ENCODE peak calls at places on chromosome 6, in nine cellular contexts. One of them, this sample, is unnamed.
A peak's percentile ranks its signal among the peaks of the same experiment; 100 is the strongest.

GRCh38 chr6:39906318-39906761 is 27.9 kb downstream of the MOCS1 start:
- DNase-seq in astrocyte: no peak
- DNase-seq in OCI-LY7: no peak
- DNase-seq in H1: no peak
- DNase-seq in neural progenitor cell: no peak
- DNase-seq in psoas muscle: no peak
- DNase-seq in mammary epithelial cell: no peak
- DNase-seq in uterus: no peak
- DNase-seq in Panc1: no peak
- DNase-seq in this sample: no peak

GRCh38 chr6:82361631-82362030 is 2.0 kb upstream of the TPBG start:
- DNase-seq in astrocyte: no peak
- DNase-seq in OCI-LY7: no peak
- DNase-seq in H1: no peak
- DNase-seq in neural progenitor cell: no peak
- DNase-seq in psoas muscle: no peak
- DNase-seq in mammary epithelial cell: no peak
- DNase-seq in uterus: no peak
- DNase-seq in Panc1: no peak
- DNase-seq in this sample: no peak

GRCh38 chr6:122714059-122714458 is 65.5 kb upstream of the FABP7 start:
- DNase-seq in astrocyte: no peak
- DNase-seq in OCI-LY7: no peak
- DNase-seq in H1: no peak
- DNase-seq in neural progenitor cell: no peak
- DNase-seq in psoas muscle: no peak
- DNase-seq in mammary epithelial cell: no peak
- DNase-seq in uterus: no peak
- DNase-seq in Panc1: no peak
- DNase-seq in this sample: no peak

GRCh38 chr6:52155791-52156576 is 30.2 kb upstream of the IL17A start:
- DNase-seq in astrocyte: peak; percentile 7
- DNase-seq in OCI-LY7: peak; percentile 53
- DNase-seq in H1: peak; percentile 47
- DNase-seq in neural progenitor cell: no peak
- DNase-seq in psoas muscle: no peak
- DNase-seq in mammary epithelial cell: peak; percentile 76
- DNase-seq in uterus: no peak
- DNase-seq in Panc1: no peak
- DNase-seq in this sample: no peak

GRCh38 chr6:144285798-144286502 is 815 bp downstream of the UTRN start:
- DNase-seq in astrocyte: peak; percentile 39
- DNase-seq in OCI-LY7: no peak
- DNase-seq in H1: no peak
- DNase-seq in neural progenitor cell: peak; percentile 71
- DNase-seq in psoas muscle: peak; percentile 87
- DNase-seq in mammary epithelial cell: peak; percentile 39
- DNase-seq in uterus: peak; percentile 68
- DNase-seq in Panc1: no peak
- DNase-seq in this sample: peak; percentile 66

GRCh38 chr6:98839788-98840361 is 5.5 kb downstream of the POU3F2 start:
- DNase-seq in astrocyte: peak; percentile 79
- DNase-seq in OCI-LY7: no peak
- DNase-seq in H1: no peak
- DNase-seq in neural progenitor cell: peak; percentile 69
- DNase-seq in psoas muscle: no peak
- DNase-seq in mammary epithelial cell: no peak
- DNase-seq in uterus: no peak
- DNase-seq in Panc1: no peak
- DNase-seq in this sample: no peak

GRCh38 chr6:2990932-2991506 is 8.7 kb upstream of the NQO2 start:
- DNase-seq in astrocyte: no peak
- DNase-seq in OCI-LY7: no peak
- DNase-seq in H1: no peak
- DNase-seq in neural progenitor cell: no peak
- DNase-seq in psoas muscle: no peak
- DNase-seq in mammary epithelial cell: peak; percentile 24
- DNase-seq in uterus: no peak
- DNase-seq in Panc1: no peak
- DNase-seq in this sample: no peak

GRCh38 chr6:30029587-30029986 is 31.5 kb upstream of the POLR1H start:
- DNase-seq in astrocyte: no peak
- DNase-seq in OCI-LY7: no peak
- DNase-seq in H1: no peak
- DNase-seq in neural progenitor cell: no peak
- DNase-seq in psoas muscle: no peak
- DNase-seq in mammary epithelial cell: no peak
- DNase-seq in uterus: no peak
- DNase-seq in Panc1: no peak
- DNase-seq in this sample: no peak

GRCh38 chr6:46815130-46815529 is 21.9 kb downstream of the MEP1A start:
- DNase-seq in astrocyte: no peak
- DNase-seq in OCI-LY7: no peak
- DNase-seq in H1: no peak
- DNase-seq in neural progenitor cell: no peak
- DNase-seq in psoas muscle: no peak
- DNase-seq in mammary epithelial cell: peak; percentile 91
- DNase-seq in uterus: no peak
- DNase-seq in Panc1: no peak
- DNase-seq in this sample: no peak

GRCh38 chr6:9224539-9224938 is 789.2 kb upstream of the SLC35B3 start:
- DNase-seq in astrocyte: peak; percentile 53
- DNase-seq in OCI-LY7: no peak
- DNase-seq in H1: no peak
- DNase-seq in neural progenitor cell: no peak
- DNase-seq in psoas muscle: no peak
- DNase-seq in mammary epithelial cell: peak; percentile 47
- DNase-seq in uterus: no peak
- DNase-seq in Panc1: no peak
- DNase-seq in this sample: no peak

GRCh38 chr6:10412165-10412947 is 2.5 kb downstream of the TFAP2A start:
- DNase-seq in astrocyte: peak; percentile 34
- DNase-seq in OCI-LY7: peak; percentile 61
- DNase-seq in H1: no peak
- DNase-seq in neural progenitor cell: peak; percentile 73
- DNase-seq in psoas muscle: no peak
- DNase-seq in mammary epithelial cell: peak; percentile 92
- DNase-seq in uterus: no peak
- DNase-seq in Panc1: no peak
- DNase-seq in this sample: no peak

GRCh38 chr6:53906842-53907241 is 112.0 kb downstream of the LRRC1 start:
- DNase-seq in astrocyte: no peak
- DNase-seq in OCI-LY7: no peak
- DNase-seq in H1: no peak
- DNase-seq in neural progenitor cell: no peak
- DNase-seq in psoas muscle: no peak
- DNase-seq in mammary epithelial cell: no peak
- DNase-seq in uterus: no peak
- DNase-seq in Panc1: no peak
- DNase-seq in this sample: no peak

GRCh38 chr6:21829126-21829525 is 235.6 kb downstream of the SOX4 start:
- DNase-seq in astrocyte: no peak
- DNase-seq in OCI-LY7: no peak
- DNase-seq in H1: no peak
- DNase-seq in neural progenitor cell: no peak
- DNase-seq in psoas muscle: no peak
- DNase-seq in mammary epithelial cell: no peak
- DNase-seq in uterus: no peak
- DNase-seq in Panc1: no peak
- DNase-seq in this sample: no peak

GRCh38 chr6:112259337-112259675 is 4.9 kb upstream of the LAMA4 start:
- DNase-seq in astrocyte: no peak
- DNase-seq in OCI-LY7: no peak
- DNase-seq in H1: no peak
- DNase-seq in neural progenitor cell: no peak
- DNase-seq in psoas muscle: no peak
- DNase-seq in mammary epithelial cell: no peak
- DNase-seq in uterus: no peak
- DNase-seq in Panc1: no peak
- DNase-seq in this sample: no peak
- TF ChIP-seq CTCF in astrocyte: no peak
- TF ChIP-seq CTCF in OCI-LY7: no peak
- TF ChIP-seq CTCF in H1: no peak
- TF ChIP-seq CTCF in neural progenitor cell: no peak
- TF ChIP-seq CTCF in psoas muscle: no peak
- TF ChIP-seq CTCF in mammary epithelial cell: no peak
- TF ChIP-seq CTCF in uterus: no peak
- TF ChIP-seq CTCF in Panc1: no peak
- TF ChIP-seq CTCF in this sample: no peak

DNA sequence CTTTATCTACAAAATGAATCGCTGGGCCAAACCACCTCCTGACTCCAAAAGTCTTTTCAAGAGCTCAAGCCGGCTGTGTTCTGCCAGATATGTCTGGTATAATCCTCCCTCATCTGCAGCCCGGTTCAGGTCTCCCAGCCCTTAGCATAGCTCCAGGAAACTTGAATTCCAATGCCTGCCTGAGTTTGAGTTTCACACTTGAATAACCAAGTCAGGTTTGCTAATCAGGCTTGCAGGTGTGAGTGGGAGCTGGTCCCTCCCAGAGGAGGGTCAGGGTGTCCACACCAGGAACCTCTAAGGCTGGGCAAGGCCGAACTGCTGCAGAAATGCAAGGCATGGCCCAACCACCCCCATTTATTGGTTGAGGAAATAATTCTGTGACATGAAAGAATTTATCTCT is 96.6 kb downstream of the TMEM242 start:
- DNase-seq in astrocyte: peak; percentile 18
- DNase-seq in OCI-LY7: no peak
- DNase-seq in H1: no peak
- DNase-seq in neural progenitor cell: no peak
- DNase-seq in psoas muscle: no peak
- DNase-seq in mammary epithelial cell: no peak
- DNase-seq in uterus: no peak
- DNase-seq in Panc1: no peak
- DNase-seq in this sample: no peak
- H3K4me1 ChIP-seq in astrocyte: peaks cover 4% of the 10 kb centered on the region
- H3K4me1 ChIP-seq in OCI-LY7: peaks cover 38% of the 10 kb centered on the region
- H3K4me1 ChIP-seq in H1: peaks cover 11% of the 10 kb centered on the region
- H3K4me1 ChIP-seq in neural progenitor cell: peaks cover 16% of the 10 kb centered on the region
- H3K4me1 ChIP-seq in psoas muscle: peaks cover 21% of the 10 kb centered on the region
- H3K4me1 ChIP-seq in mammary epithelial cell: peaks cover 4% of the 10 kb centered on the region
- H3K4me1 ChIP-seq in uterus: peaks cover 13% of the 10 kb centered on the region
- H3K4me1 ChIP-seq in Panc1: no peaks in the 10 kb centered on the region
- H3K4me1 ChIP-seq in this sample: peaks cover under 1% of the 10 kb centered on the region

GRCh38 chr6:41524634-41525011 is 21.6 kb upstream of the FOXP4 start:
- DNase-seq in astrocyte: no peak
- DNase-seq in OCI-LY7: no peak
- DNase-seq in H1: no peak
- DNase-seq in neural progenitor cell: no peak
- DNase-seq in psoas muscle: no peak
- DNase-seq in mammary epithelial cell: no peak
- DNase-seq in uterus: no peak
- DNase-seq in Panc1: no peak
- DNase-seq in this sample: peak; percentile 32

GRCh38 chr6:41527721-41528408 is 18.3 kb upstream of the FOXP4 start:
- DNase-seq in astrocyte: no peak
- DNase-seq in OCI-LY7: no peak
- DNase-seq in H1: no peak
- DNase-seq in neural progenitor cell: peak; percentile 65
- DNase-seq in psoas muscle: no peak
- DNase-seq in mammary epithelial cell: no peak
- DNase-seq in uterus: no peak
- DNase-seq in Panc1: no peak
- DNase-seq in this sample: no peak

GRCh38 chr6:41522780-41523548 is 23.2 kb upstream of the FOXP4 start:
- DNase-seq in astrocyte: no peak
- DNase-seq in OCI-LY7: no peak
- DNase-seq in H1: no peak
- DNase-seq in neural progenitor cell: no peak
- DNase-seq in psoas muscle: no peak
- DNase-seq in mammary epithelial cell: no peak
- DNase-seq in uterus: peak; percentile 62
- DNase-seq in Panc1: no peak
- DNase-seq in this sample: no peak

GRCh38 chr6:41519748-41520699 is 26.2 kb upstream of the FOXP4 start:
- DNase-seq in astrocyte: no peak
- DNase-seq in OCI-LY7: no peak
- DNase-seq in H1: no peak
- DNase-seq in neural progenitor cell: no peak
- DNase-seq in psoas muscle: no peak
- DNase-seq in mammary epithelial cell: no peak
- DNase-seq in uterus: no peak
- DNase-seq in Panc1: no peak
- DNase-seq in this sample: peak; percentile 98

DNA sequence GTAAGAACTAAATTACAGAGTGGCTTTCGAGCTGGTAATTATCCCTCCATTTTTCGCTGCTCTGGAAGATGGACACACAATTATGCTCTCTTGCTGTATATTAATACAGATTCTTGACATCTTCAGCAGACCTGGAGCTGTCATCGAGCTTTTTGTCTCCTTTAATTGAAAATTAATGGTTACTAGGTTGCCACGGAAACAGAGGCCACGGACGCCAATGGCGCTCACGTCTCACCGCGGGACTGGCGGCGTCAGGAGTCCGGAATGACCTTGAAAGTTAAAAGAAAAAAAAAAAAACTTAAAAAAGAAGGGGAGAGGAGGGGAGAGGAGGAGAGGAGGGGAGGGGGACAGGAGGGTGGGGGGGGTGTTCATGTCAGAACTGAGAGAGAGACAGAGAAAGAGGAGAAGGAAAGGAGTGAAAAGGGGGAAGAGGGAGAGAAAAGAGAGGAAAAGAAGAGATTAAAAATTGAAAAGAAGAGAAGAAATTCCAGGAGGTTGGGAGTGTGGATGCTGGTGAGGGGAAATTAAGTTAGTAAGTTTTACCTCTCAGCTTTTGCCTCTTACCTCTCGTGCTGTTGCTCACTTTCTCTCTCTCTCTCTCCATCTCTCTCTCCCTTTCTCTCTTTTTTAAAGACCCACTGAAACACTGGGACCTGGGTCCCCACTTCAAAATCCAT is 22.1 kb upstream of the FOXP4 start:
- DNase-seq in astrocyte: no peak
- DNase-seq in OCI-LY7: no peak
- DNase-seq in H1: no peak
- DNase-seq in neural progenitor cell: no peak
- DNase-seq in psoas muscle: no peak
- DNase-seq in mammary epithelial cell: no peak
- DNase-seq in uterus: no peak
- DNase-seq in Panc1: no peak
- DNase-seq in this sample: no peak
- H3K4me3 ChIP-seq in astrocyte: no peak overlapping the region
- H3K4me3 ChIP-seq in OCI-LY7: no peak overlapping the region
- H3K4me3 ChIP-seq in H1: no peak overlapping the region
- H3K4me3 ChIP-seq in neural progenitor cell: no peak overlapping the region
- H3K4me3 ChIP-seq in psoas muscle: no peak overlapping the region
- H3K4me3 ChIP-seq in mammary epithelial cell: no peak overlapping the region
- H3K4me3 ChIP-seq in uterus: no peak overlapping the region
- H3K4me3 ChIP-seq in Panc1: no peak overlapping the region
- H3K4me3 ChIP-seq in this sample: peak overlapping the region; percentile 18

DNA sequence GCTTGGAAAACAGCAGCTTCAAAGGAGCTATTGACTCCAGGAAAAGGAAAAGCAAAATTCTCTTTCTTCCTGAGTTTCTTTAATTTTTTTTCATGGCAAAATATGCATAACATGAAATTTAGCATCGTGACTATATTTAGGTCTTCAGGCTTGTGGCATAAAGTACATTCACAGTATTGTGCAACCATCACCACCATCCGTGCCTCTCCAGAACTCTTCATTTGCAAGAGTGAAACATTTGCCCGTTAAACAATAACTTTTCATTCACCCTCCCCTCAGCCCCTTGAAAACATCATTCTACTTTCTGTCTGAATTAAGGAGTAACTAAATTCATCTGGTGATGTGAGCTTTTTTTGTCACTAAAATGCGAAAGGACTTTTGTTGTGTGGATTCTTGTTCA is 251.7 kb downstream of the PHACTR1 start:
- DNase-seq in astrocyte: no peak
- DNase-seq in OCI-LY7: no peak
- DNase-seq in H1: no peak
- DNase-seq in neural progenitor cell: no peak
- DNase-seq in psoas muscle: no peak
- DNase-seq in mammary epithelial cell: no peak
- DNase-seq in uterus: no peak
- DNase-seq in Panc1: no peak
- DNase-seq in this sample: no peak
- TF ChIP-seq CTCF in astrocyte: no peak
- TF ChIP-seq CTCF in OCI-LY7: no peak
- TF ChIP-seq CTCF in H1: no peak
- TF ChIP-seq CTCF in neural progenitor cell: no peak
- TF ChIP-seq CTCF in psoas muscle: no peak
- TF ChIP-seq CTCF in mammary epithelial cell: no peak
- TF ChIP-seq CTCF in uterus: no peak
- TF ChIP-seq CTCF in Panc1: no peak
- TF ChIP-seq CTCF in this sample: no peak